ENCODE peak calls at places on chromosomes 3 and 15, in seven cellular contexts. V is Peyer's patch, O is BJ, N is heart right ventricle, S is astrocyte, M is mesendoderm, B is cardiac muscle cell. T is an unnamed sample. For H3K27me3, the result is how much of the 10 kb centered on the place peaks cover.

GRCh38 chr15:42577514-42578031 is 2.2 kb downstream of the STARD9 start:
- DNase-seq in N (no peak), M (peak), B (no peak), V (no peak), O (no peak), S (peak), T (no peak)

GRCh38 chr3:157669403-157669802 is 166.2 kb upstream of the VEPH1 start:
- DNase-seq in S (no peak), M (no peak), N (no peak), O (peak), V (no peak), B (no peak), T (no peak)

GRCh38 chr15:67161412-67161811 is 93.0 kb downstream of the AAGAB start:
- DNase-seq in N (no peak), B (no peak), S (no peak), M (no peak), O (no peak), V (no peak), T (no peak)

GRCh38 chr15:79849789-79850188 is 47.0 kb downstream of the MTHFS start:
- DNase-seq in S (peak), N (no peak), O (no peak), V (no peak), B (peak), M (peak), T (no peak)

GRCh38 chr3:174062923-174063322 is 665.4 kb downstream of the NLGN1 start:
- DNase-seq in S (no peak), O (no peak), B (no peak), M (no peak), V (no peak), N (no peak), T (no peak)

GRCh38 chr15:59659366-59659765 is 2.1 kb upstream of the GTF2A2 start:
- DNase-seq in O (no peak), S (no peak), N (no peak), B (no peak), M (no peak), V (no peak), T (no peak)

GRCh38 chr3:150215616-150216015 is 192.5 kb upstream of the TSC22D2 start:
- DNase-seq in M (no peak), O (no peak), S (peak), N (no peak), V (no peak), B (no peak), T (no peak)

GRCh38 chr3:74489393-74489792 is 125.1 kb downstream of the CNTN3 start:
- DNase-seq in M (peak), B (no peak), V (no peak), S (no peak), N (no peak), O (peak), T (no peak)

GRCh38 chr3:146227486-146227885 is 23.4 kb downstream of the PLSCR4 start:
- DNase-seq in V (no peak), S (no peak), N (no peak), M (peak), B (peak), O (no peak), T (no peak)

GRCh38 chr3:30750967-30751366 is 143.5 kb downstream of the GADL1 start:
- DNase-seq in M (peak), S (no peak), N (no peak), V (no peak), B (no peak), O (no peak), T (no peak)

GRCh38 chr3:14468621-14468981 is 66.2 kb downstream of the SLC6A6 start:
- DNase-seq in M (no peak), N (no peak), V (no peak), B (no peak), S (no peak), O (no peak), T (no peak)

GRCh38 chr15:48748535-48748934 is 62.3 kb downstream of the CEP152 start:
- DNase-seq in M (no peak), V (no peak), N (no peak), B (no peak), O (peak), S (peak), T (no peak)

GRCh38 chr3:38707730-38708129 is 58.2 kb upstream of the SCN5A start:
- DNase-seq in M (peak), B (no peak), O (no peak), V (no peak), S (no peak), N (no peak), T (no peak)

GRCh38 chr15:27043770-27044169 is 72.8 kb downstream of the GABRG3 start:
- DNase-seq in V (no peak), O (no peak), S (no peak), M (no peak), B (no peak), N (no peak), T (peak)

GRCh38 chr3:121482651-121483050 is 63.1 kb downstream of the POLQ start:
- DNase-seq in M (no peak), O (peak), S (peak), V (no peak), N (no peak), B (no peak), T (no peak)

GRCh38 chr3:147215660-147216059 is 190.7 kb downstream of the ZIC4 start:
- DNase-seq in V (no peak), M (no peak), B (no peak), N (no peak), S (no peak), O (no peak), T (no peak)

GRCh38 chr15:78390823-78391222 is 47.2 kb upstream of the IREB2 start:
- DNase-seq in B (no peak), V (no peak), O (peak), N (no peak), M (no peak), S (peak), T (no peak)

GRCh38 chr15:78391781-78392180 is 46.2 kb upstream of the IREB2 start:
- DNase-seq in V (no peak), S (no peak), M (no peak), O (no peak), B (no peak), N (no peak), T (no peak)

GRCh38 chr15:78390242-78390641 is 47.8 kb upstream of the IREB2 start:
- DNase-seq in M (no peak), O (no peak), V (no peak), B (no peak), S (no peak), N (no peak), T (no peak)

GRCh38 chr15:78393137-78393536 is 44.9 kb upstream of the IREB2 start:
- DNase-seq in V (no peak), N (no peak), B (no peak), O (no peak), M (no peak), S (no peak), T (no peak)

DNA sequence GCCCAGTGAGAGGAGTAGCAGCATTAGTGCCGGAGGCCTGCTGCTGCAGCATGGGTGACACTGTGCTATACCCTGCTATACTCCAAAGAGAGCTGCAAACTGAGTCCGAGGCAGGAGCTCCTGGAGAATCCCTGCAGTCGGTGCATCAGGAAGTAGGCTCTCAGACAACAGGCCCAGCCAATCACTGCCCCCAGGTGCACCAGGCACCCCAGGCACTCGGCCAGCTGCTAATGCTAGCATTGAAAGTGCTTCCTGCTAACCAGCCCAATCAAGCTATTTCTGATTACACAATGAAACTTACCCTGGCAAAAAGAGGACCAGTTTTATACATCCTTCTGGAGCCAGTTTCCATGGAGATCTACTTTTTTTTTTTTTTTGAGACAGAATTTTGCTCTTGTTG is 45.6 kb upstream of the IREB2 start:
- DNase-seq in O (no peak), S (no peak), N (no peak), V (no peak), B (no peak), M (no peak), T (no peak)
- H3K27me3 ChIP-seq in O (under half), S (under half), N (under half), V (under half), B (under half), M (under half), T (under half)

DNA sequence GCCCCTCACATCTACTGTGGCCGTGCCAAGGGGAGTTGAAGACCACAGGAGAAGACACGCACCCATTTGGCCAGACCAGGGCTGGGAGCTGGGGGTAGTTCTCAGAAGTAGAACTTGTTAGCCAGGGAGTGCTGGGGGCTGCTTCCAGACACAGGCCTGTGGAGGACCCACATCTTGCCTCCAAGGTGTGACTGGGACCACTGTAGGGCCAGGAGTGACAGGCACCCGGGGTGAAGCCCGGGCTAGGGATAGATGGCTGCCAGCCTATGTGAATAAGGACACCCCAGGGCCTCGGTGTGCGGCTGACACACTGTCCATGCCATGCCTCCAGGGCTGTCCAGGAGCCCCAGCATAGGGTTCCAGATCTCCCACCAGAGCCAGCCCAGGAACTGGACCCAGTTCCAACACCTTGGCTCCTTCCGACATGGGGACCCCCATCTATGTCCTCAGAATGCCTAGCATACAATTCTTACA is 1.8 kb downstream of the ANPEP start:
- DNase-seq in O (no peak), M (no peak), N (no peak), B (no peak), V (no peak), S (no peak), T (no peak)
- H3K27me3 ChIP-seq in O (under half), M (under half), N (under half), B (under half), V (under half), S (under half), T (under half)

GRCh38 chr3:184272269-184272668 is 3.6 kb upstream of the ECE2 start:
- DNase-seq in O (no peak), M (no peak), B (no peak), V (no peak), N (no peak), S (no peak), T (no peak)

GRCh38 chr3:184277366-184277765 is 1.5 kb downstream of the ECE2 start:
- DNase-seq in B (no peak), S (no peak), V (no peak), N (no peak), M (no peak), O (no peak), T (no peak)

GRCh38 chr3:184275961-184276910 is at the start of gene ECE2:
- DNase-seq in O (no peak), B (no peak), M (no peak), V (no peak), S (no peak), N (no peak), T (peak)

DNA sequence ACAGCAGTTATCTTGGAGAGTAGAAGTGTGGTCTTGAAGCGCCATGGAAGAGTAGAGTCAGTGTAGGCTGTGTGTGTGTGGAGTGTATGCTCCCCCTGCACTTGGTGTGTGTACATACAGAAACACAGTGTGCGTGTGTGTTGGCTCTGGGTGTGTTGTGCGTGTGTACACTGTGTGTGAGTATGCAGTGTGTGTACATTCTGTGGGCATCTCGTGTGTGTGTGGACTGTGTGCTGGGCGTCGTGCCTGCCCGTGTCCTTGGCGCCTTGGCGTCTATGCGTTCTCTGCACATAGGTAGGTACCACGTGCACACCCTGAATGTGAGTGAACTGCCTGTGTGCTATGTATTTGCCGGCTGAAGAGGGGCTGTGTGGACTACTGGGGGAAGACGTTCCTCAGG is 520 bp upstream of the ECE2 start:
- DNase-seq in O (no peak), V (no peak), S (no peak), B (no peak), M (no peak), N (no peak), T (no peak)
- H3K27me3 ChIP-seq in O (under half), V (under half), S (under half), B (half or more), M (under half), N (half or more), T (under half)

DNA sequence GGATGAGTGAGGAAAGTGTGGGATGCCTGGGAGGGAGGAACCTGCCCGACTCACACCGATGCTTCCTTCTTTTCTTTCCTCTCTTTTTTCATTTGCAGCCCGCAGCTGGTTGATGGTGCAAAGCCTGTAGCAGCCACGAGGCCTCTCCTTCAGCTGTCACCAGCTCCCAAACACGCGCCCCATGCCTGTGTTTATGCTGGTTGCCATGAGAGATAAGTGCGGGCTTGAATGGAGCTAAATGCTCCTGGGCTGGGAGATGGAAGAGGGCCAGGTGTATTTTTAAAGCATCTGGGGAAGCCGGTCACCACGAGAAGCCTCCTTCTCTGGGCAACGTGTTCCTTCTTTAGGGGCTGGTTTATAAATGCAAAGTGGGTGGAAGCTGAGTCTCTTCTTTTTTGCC is 9.3 kb downstream of the COLQ start:
- DNase-seq in V (no peak), N (peak), S (peak), M (no peak), B (peak), O (no peak), T (peak)
- H3K27me3 ChIP-seq in V (under half), N (under half), S (under half), M (under half), B (under half), O (under half), T (under half)